ENCODE peak calls at places on chromosomes 11 and 22, in five cellular contexts. K is breast epithelium, O is HCT116, A is SK-N-SH, X is GM12878. Q is an unnamed sample.

GRCh38 chr11:86586307-86586706 is 86.1 kb downstream of the ME3 start:
- DNase-seq in K (no peak), O (no peak), A (no peak), X (no peak), Q (no peak)

GRCh38 chr22:17898375-17898774 is 124.1 kb upstream of the BID start:
- DNase-seq in K (no peak), O (no peak), A (no peak), X (no peak), Q (no peak)

GRCh38 chr22:30889996-30890480 is 78.5 kb downstream of the MORC2 start:
- DNase-seq in K (no peak), O (no peak), A (peak; percentile 11), X (no peak), Q (no peak)

GRCh38 chr22:19478466-19479357 is at the start of gene UFD1:
- DNase-seq in K (peak; percentile 71), O (no peak), A (peak; percentile 91), X (no peak), Q (peak; percentile 81)

GRCh38 chr22:39661842-39662676 is 91.5 kb downstream of the CACNA1I start:
- DNase-seq in K (no peak), O (no peak), A (no peak), X (no peak), Q (peak; percentile 37)

GRCh38 chr22:27115816-27116256 is 458.4 kb downstream of the MIAT start:
- DNase-seq in K (no peak), O (peak; percentile 92), A (no peak), X (no peak), Q (peak; percentile 52)

GRCh38 chr11:133007020-133007584 is 525.2 kb downstream of the OPCML start:
- DNase-seq in K (no peak), O (no peak), A (peak; percentile 37), X (no peak), Q (no peak)

GRCh38 chr11:57777969-57778317 is 16.3 kb downstream of the CTNND1 start:
- DNase-seq in K (no peak), O (no peak), A (no peak), X (no peak), Q (peak; percentile 65)

GRCh38 chr11:8056810-8057463 is 24.1 kb upstream of the TUB start:
- DNase-seq in K (no peak), O (no peak), A (no peak), X (no peak), Q (peak; percentile 26)

GRCh38 chr11:93895106-93895862 is 44.9 kb upstream of the VSTM5 start:
- DNase-seq in K (no peak), O (peak; percentile 59), A (peak; percentile 40), X (no peak), Q (no peak)

DNA sequence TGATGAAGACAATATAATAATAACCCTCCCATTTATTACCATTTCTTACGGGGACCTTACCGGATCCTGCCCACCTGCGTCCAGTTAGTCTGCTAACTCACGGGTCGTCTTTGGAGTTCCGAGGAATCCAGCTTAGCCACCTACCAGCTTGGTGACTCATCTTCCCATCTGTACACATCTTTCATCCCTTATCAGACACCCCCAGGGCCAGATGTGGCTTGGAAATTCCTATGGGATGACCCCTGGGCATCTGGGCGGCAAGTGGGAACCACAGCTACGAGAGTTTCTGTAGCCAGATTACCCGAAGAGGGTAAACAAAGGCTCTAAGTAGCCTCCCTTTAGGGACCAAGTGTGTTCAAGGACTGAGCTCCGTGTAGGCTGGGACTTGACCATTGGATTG is 12.8 kb upstream of the PRR5 start:
- DNase-seq in K (no peak), O (peak; percentile 51), A (no peak), X (no peak), Q (no peak)
- H3K4me1 ChIP-seq in K (no peaks in the 10 kb centered on the region), O (peaks cover 58% of the 10 kb centered on the region), A (peaks cover 9% of the 10 kb centered on the region), X (peaks cover 19% of the 10 kb centered on the region), Q (peaks cover 31% of the 10 kb centered on the region)

GRCh38 chr11:65246506-65246905 is 15.3 kb upstream of the POLA2 start:
- DNase-seq in K (no peak), O (no peak), A (no peak), X (no peak), Q (no peak)
- H3K27ac ChIP-seq in K (no peak overlapping the region), O (no peak overlapping the region), A (no peak overlapping the region), X (no peak overlapping the region), Q (no peak overlapping the region)

GRCh38 chr22:36364255-36365019 is 23.3 kb downstream of the MYH9 start:
- DNase-seq in K (no peak), O (no peak), A (no peak), X (no peak), Q (no peak)

GRCh38 chr22:36362819-36363377 is 24.9 kb downstream of the MYH9 start:
- DNase-seq in K (no peak), O (no peak), A (no peak), X (no peak), Q (no peak)

GRCh38 chr22:36365020-36365411 is 22.8 kb downstream of the MYH9 start:
- DNase-seq in K (no peak), O (peak; percentile 76), A (no peak), X (no peak), Q (peak; percentile 65)

GRCh38 chr22:36362077-36362476 is 25.7 kb downstream of the MYH9 start:
- DNase-seq in K (no peak), O (no peak), A (no peak), X (no peak), Q (no peak)

GRCh38 chr22:36363378-36363931 is 24.3 kb downstream of the MYH9 start:
- DNase-seq in K (no peak), O (no peak), A (no peak), X (no peak), Q (peak; percentile 65)
- TF ChIP-seq POLR2AphosphoS5 in K (no peak), O (no peak), A (no peak), X (no peak), Q (no peak)

DNA sequence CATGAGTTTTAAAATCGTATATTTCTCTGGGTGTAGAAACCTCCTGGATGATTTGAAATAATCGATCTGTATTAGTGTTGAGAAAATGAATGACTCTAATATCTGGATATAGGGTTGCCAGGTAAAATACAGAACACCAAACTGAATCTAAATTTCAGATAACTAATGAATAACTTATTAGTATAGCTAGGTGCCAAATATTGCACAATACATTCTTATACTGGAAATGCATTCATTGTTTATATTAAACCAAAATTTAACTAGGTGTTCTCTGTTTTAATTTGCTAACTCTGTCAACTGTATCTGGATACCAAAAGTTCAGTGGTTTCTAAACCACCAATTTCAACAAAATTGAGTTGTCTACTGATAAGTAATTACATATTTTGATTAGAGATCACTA is 2.5 kb upstream of the BIRC3 start:
- DNase-seq in K (no peak), O (no peak), A (no peak), X (no peak), Q (no peak)
- H3K4me1 ChIP-seq in K (no peaks in the 10 kb centered on the region), O (peaks cover 39% of the 10 kb centered on the region), A (peaks cover 8% of the 10 kb centered on the region), X (peaks cover 24% of the 10 kb centered on the region), Q (peaks cover 19% of the 10 kb centered on the region)

DNA sequence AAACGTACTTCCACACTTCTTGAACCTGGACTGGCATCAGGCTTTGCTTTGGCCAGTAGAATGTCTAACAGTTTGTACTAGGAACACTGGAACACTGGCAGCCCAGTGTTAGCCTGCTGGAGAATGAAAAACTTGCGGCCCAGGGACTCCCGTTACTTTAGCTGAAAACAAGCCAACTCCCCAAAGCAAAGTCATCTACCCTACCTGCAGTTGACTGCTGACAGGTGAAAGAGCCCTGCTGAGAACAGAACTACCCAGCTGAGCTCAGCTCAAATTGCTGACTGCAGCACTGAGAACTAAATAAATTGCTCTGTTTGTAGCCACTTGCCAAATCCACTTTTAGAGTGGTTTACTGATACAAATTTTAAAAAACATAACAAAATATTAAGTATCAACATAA is 342.5 kb downstream of the LRRC4C start:
- DNase-seq in K (no peak), O (no peak), A (no peak), X (no peak), Q (no peak)
- H3K27ac ChIP-seq in K (no peak overlapping the region), O (no peak overlapping the region), A (no peak overlapping the region), X (no peak overlapping the region), Q (no peak overlapping the region)

DNA sequence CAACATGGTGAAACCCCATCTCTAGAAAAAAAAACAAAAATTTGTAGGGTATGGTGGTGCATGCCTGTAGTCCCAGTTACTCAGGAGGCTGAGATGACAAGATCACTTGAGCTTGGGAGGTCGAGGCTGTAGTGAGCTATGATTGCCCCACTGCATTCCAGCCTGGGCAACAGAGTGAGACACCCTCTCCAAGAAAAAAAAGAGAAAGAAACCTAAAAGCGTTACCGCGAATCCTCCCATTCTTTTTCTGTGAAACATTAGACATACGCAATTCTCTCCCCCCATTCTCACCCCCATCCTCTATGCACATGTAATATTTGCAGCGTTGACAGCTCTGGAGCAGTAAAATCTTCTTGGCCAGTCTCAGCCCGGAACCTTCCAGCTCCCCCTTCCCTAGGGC is 2.1 kb downstream of the LRP4 start:
- DNase-seq in K (no peak), O (no peak), A (no peak), X (no peak), Q (no peak)
- TF ChIP-seq POLR2AphosphoS5 in K (no peak), O (no peak), A (no peak), X (no peak), Q (no peak)

GRCh38 chr11:64437426-64437825 is 78.5 kb downstream of the RPS6KA4 start:
- DNase-seq in K (no peak), O (no peak), A (no peak), X (no peak), Q (no peak)
- H3K4me1 ChIP-seq in K (no peaks in the 10 kb centered on the region), O (no peaks in the 10 kb centered on the region), A (no peaks in the 10 kb centered on the region), X (peaks cover 6% of the 10 kb centered on the region), Q (no peaks in the 10 kb centered on the region)

Q was measured in stomach.